ENCODE peak calls at places on chromosomes 11 and 22, in seven cellular contexts. F, S, J, K, Y, I and N are unnamed samples.

GRCh38 chr11:64803846-64804345 is 882 bp upstream of the MAP4K2 start:
- DNase-seq in J (no peak), F (peak; percentile 84), Y (no peak), I (no peak), K (no peak), S (no peak), N (no peak)

GRCh38 chr11:11177156-11177808 is 175.8 kb downstream of the CSNK2A3 start:
- DNase-seq in J (no peak), S (no peak), I (no peak), F (no peak), K (no peak), Y (no peak), N (no peak)

GRCh38 chr11:28303477-28304191 is 195.4 kb downstream of the METTL15 start:
- DNase-seq in F (no peak), I (peak; percentile 14), K (peak; percentile 2), J (no peak), Y (no peak), S (no peak), N (peak; percentile 13)

GRCh38 chr11:130407978-130408377 is 20.4 kb downstream of the ADAMTS8 start:
- DNase-seq in I (peak; percentile 92), F (no peak), K (peak; percentile 57), Y (peak; percentile 26), J (no peak), S (peak; percentile 94), N (peak; percentile 34)

GRCh38 chr22:22915670-22916035 is 28.0 kb downstream of the IGLL5 start:
- DNase-seq in K (no peak), J (no peak), S (no peak), Y (no peak), F (no peak), I (no peak), N (no peak)

GRCh38 chr11:94734563-94735275 is 33.4 kb upstream of the AMOTL1 start:
- DNase-seq in F (peak; percentile 59), Y (no peak), J (no peak), K (peak; percentile 47), S (no peak), I (no peak), N (peak; percentile 49)

GRCh38 chr11:117273550-117274289 is 17.4 kb upstream of the BACE1-AS start:
- DNase-seq in S (no peak), K (peak; percentile 82), F (peak; percentile 59), J (no peak), Y (no peak), I (peak; percentile 94), N (peak; percentile 92)

GRCh38 chr22:32544953-32545558 is 70.4 kb downstream of the FBXO7 start:
- DNase-seq in K (no peak), J (no peak), I (no peak), Y (no peak), F (no peak), S (no peak), N (no peak)

GRCh38 chr11:65213322-65214211 is 31.8 kb downstream of the CAPN1 start:
- DNase-seq in Y (no peak), F (peak; percentile 95), K (no peak), S (no peak), I (no peak), J (no peak), N (peak; percentile 20)

GRCh38 chr22:28983190-28983589 is 78.4 kb downstream of the C22orf31 start:
- DNase-seq in K (no peak), F (no peak), I (no peak), J (no peak), S (peak; percentile 33), Y (no peak), N (no peak)

GRCh38 chr11:394034-394857 is at the start of gene PKP3:
- DNase-seq in J (peak; percentile 95), K (peak; percentile 48), F (peak; percentile 86), S (peak; percentile 97), Y (peak; percentile 83), I (peak; percentile 71), N (peak; percentile 46)

GRCh38 chr11:66346476-66347424 is 679 bp downstream of the B4GAT1 start:
- DNase-seq in Y (peak; percentile 55), K (peak; percentile 22), J (peak; percentile 68), F (no peak), I (no peak), S (peak; percentile 16), N (no peak)

GRCh38 chr11:33706546-33706945 is 5.9 kb upstream of the C11orf91 start:
- DNase-seq in J (no peak), F (no peak), Y (no peak), I (peak; percentile 57), K (no peak), S (no peak), N (peak; percentile 63)

GRCh38 chr11:94638902-94639373 is 71.8 kb downstream of the PIWIL4 start:
- DNase-seq in S (peak; percentile 47), J (no peak), Y (no peak), F (no peak), I (peak; percentile 68), K (no peak), N (peak; percentile 75)

GRCh38 chr11:22928207-22928917 is 68.1 kb upstream of the CCDC179 start:
- DNase-seq in J (no peak), K (no peak), F (peak; percentile 8), I (peak; percentile 7), Y (no peak), S (no peak), N (no peak)

GRCh38 chr11:122628691-122629555 is 26.6 kb upstream of the UBASH3B start:
- DNase-seq in F (peak; percentile 88), K (peak; percentile 75), S (peak; percentile 65), I (peak; percentile 82), J (no peak), Y (peak; percentile 64), N (peak; percentile 83)

GRCh38 chr22:29312218-29313125 is 3.0 kb downstream of the RASL10A start:
- DNase-seq in S (no peak), I (no peak), Y (no peak), K (no peak), F (no peak), J (peak; percentile 51), N (no peak)

GRCh38 chr11:43942651-43943356 is 367 bp downstream of the C11orf96 start:
- DNase-seq in K (peak; percentile 52), F (peak; percentile 48), S (no peak), Y (peak; percentile 45), J (no peak), I (peak; percentile 51), N (peak; percentile 64)

GRCh38 chr11:114216804-114217195 is 79.4 kb upstream of the NNMT start:
- DNase-seq in S (no peak), I (no peak), K (no peak), F (no peak), J (no peak), Y (no peak), N (no peak)

GRCh38 chr11:16111690-16112089 is 244.7 kb downstream of the SOX6 start:
- DNase-seq in J (no peak), Y (no peak), I (no peak), K (no peak), S (no peak), F (peak; percentile 35), N (no peak)

GRCh38 chr11:7671347-7671746 is 2.0 kb downstream of the CYB5R2 start:
- DNase-seq in I (no peak), Y (no peak), S (no peak), K (no peak), J (no peak), F (no peak), N (no peak)

GRCh38 chr11:85076535-85077330 is 550.4 kb downstream of the DLG2 start:
- DNase-seq in S (peak; percentile 83), F (no peak), Y (no peak), J (no peak), K (peak; percentile 64), I (peak; percentile 61), N (peak; percentile 64)

GRCh38 chr11:72627594-72628281 is 46.5 kb downstream of the PDE2A start:
- DNase-seq in Y (no peak), S (no peak), F (no peak), K (no peak), I (no peak), J (no peak), N (no peak)

GRCh38 chr11:71372693-71373657 is 75.2 kb downstream of the DHCR7 start:
- DNase-seq in S (peak; percentile 17), I (peak; percentile 36), K (peak; percentile 45), Y (no peak), J (no peak), F (peak; percentile 35), N (peak; percentile 56)
- TF ChIP-seq CTCF in S (peak; percentile 42), I (peak; percentile 35), K (peak; percentile 64), Y (no peak), J (no peak), F (peak; percentile 74), N (peak; percentile 64)

GRCh38 chr22:39242809-39243442 is 1.9 kb downstream of the PDGFB start:
- DNase-seq in K (no peak), I (peak; percentile 33), J (no peak), F (peak; percentile 84), Y (peak; percentile 76), S (peak; percentile 67), N (no peak)
- H3K4me3 ChIP-seq in K (peak overlapping the region; percentile 29), I (peak overlapping the region; percentile 65), J (no peak overlapping the region), F (peak overlapping the region; percentile 78), Y (peak overlapping the region; percentile 71), S (peak overlapping the region; percentile 70), N (peak overlapping the region; percentile 32)

GRCh38 chr11:78228467-78228866 is 39.7 kb downstream of the USP35 start:
- DNase-seq in I (peak; percentile 69), F (peak; percentile 84), S (peak; percentile 39), J (no peak), K (peak; percentile 58), Y (peak; percentile 33), N (peak; percentile 79)
- TF ChIP-seq CTCF in I (peak; percentile 56), F (peak; percentile 83), S (peak; percentile 43), J (peak; percentile 17), K (peak; percentile 54), Y (peak; percentile 31), N (peak; percentile 75)

GRCh38 chr22:19761022-19761499 is 483 bp downstream of the TBX1 start:
- DNase-seq in S (no peak), K (no peak), I (no peak), Y (no peak), J (no peak), F (peak; percentile 34), N (no peak)

GRCh38 chr22:19759459-19759993 is 1.1 kb upstream of the TBX1 start:
- DNase-seq in J (no peak), S (no peak), F (peak; percentile 54), I (no peak), K (no peak), Y (no peak), N (no peak)

GRCh38 chr22:19758896-19759458 is 1.6 kb upstream of the TBX1 start:
- DNase-seq in I (no peak), S (no peak), J (no peak), Y (no peak), K (no peak), F (peak; percentile 29), N (no peak)

GRCh38 chr22:19760652-19761002 is at the start of gene TBX1:
- DNase-seq in K (no peak), I (no peak), J (no peak), F (no peak), Y (no peak), S (no peak), N (no peak)

DNA sequence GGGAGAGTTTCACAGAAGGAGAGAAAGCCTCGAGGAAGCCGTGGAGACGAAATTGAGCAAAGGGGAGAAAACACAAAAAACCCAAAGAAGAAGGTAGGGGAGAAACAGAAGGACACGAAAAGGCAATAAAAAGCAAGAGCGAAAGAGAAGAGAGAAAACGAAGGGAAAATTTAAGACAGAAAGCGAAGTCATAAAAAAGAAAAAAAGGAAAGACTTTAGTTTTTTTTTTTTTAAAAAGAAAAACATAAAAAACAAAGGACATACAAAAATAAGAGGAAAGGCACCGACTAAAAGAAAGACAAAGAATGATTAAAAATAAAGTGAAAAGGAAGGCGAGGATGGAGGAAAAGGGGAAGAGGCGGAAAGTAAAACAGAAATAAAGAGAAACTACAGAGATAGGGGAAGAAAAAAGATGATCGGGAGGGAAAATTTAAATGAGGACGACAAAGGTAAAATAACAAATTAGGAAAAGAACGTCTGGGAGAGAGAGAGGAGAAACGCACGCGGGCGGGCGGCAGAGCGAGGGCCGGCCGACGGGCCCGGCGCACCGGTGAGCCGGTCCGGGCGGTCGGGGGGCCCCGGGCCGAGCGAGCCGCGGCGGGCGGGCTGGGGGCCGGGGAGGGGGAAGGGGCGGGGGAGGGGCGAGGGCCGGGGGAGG is 455 bp upstream of the TBX1 start:
- DNase-seq in I (no peak), J (no peak), K (no peak), Y (no peak), F (peak; percentile 42), S (no peak), N (no peak)
- H3K4me3 ChIP-seq in I (no peak overlapping the region), J (no peak overlapping the region), K (no peak overlapping the region), Y (no peak overlapping the region), F (peak overlapping the region; percentile 45), S (no peak overlapping the region), N (no peak overlapping the region)